ENCODE peak calls at places on chromosome 13, in six cellular contexts. N is tibial artery, A is GM20000, E is HFF-Myc, S is dorsolateral prefrontal cortex, G is Caco-2. Z is an unnamed sample.

GRCh38 chr13:60519496-60519895 is 122.5 kb downstream of the TDRD3 start:
- DNase-seq in N (no peak), A (no peak), E (no peak), S (no peak), G (no peak), Z (no peak)

GRCh38 chr13:48138270-48138669 is 43.4 kb upstream of the MED4 start:
- DNase-seq in N (no peak), A (no peak), E (no peak), S (no peak), G (no peak), Z (no peak)

GRCh38 chr13:51814825-51815650 is 11.1 kb upstream of the DHRS12 start:
- DNase-seq in N (no peak), A (peak), E (no peak), S (peak), G (peak), Z (peak)

GRCh38 chr13:77360032-77360431 is 33.1 kb upstream of the MYCBP2 start:
- DNase-seq in N (no peak), A (no peak), E (no peak), S (no peak), G (no peak), Z (no peak)

GRCh38 chr13:38830442-38831045 is 143.7 kb downstream of the FREM2 start:
- DNase-seq in N (no peak), A (no peak), E (no peak), S (no peak), G (no peak), Z (no peak)

GRCh38 chr13:106471957-106472543 is 63.4 kb downstream of the EFNB2 start:
- DNase-seq in N (no peak), A (no peak), E (peak), S (no peak), G (peak), Z (no peak)

GRCh38 chr13:113458218-113459065 is 5.2 kb upstream of the ADPRHL1 start:
- DNase-seq in N (no peak), A (no peak), E (no peak), S (no peak), G (no peak), Z (no peak)

GRCh38 chr13:30510091-30510490 is 44.4 kb upstream of the HMGB1 start:
- DNase-seq in N (no peak), A (no peak), E (no peak), S (no peak), G (no peak), Z (no peak)

GRCh38 chr13:42474954-42475353 is 99.0 kb upstream of the TNFSF11 start:
- DNase-seq in N (no peak), A (no peak), E (no peak), S (no peak), G (no peak), Z (no peak)

DNA sequence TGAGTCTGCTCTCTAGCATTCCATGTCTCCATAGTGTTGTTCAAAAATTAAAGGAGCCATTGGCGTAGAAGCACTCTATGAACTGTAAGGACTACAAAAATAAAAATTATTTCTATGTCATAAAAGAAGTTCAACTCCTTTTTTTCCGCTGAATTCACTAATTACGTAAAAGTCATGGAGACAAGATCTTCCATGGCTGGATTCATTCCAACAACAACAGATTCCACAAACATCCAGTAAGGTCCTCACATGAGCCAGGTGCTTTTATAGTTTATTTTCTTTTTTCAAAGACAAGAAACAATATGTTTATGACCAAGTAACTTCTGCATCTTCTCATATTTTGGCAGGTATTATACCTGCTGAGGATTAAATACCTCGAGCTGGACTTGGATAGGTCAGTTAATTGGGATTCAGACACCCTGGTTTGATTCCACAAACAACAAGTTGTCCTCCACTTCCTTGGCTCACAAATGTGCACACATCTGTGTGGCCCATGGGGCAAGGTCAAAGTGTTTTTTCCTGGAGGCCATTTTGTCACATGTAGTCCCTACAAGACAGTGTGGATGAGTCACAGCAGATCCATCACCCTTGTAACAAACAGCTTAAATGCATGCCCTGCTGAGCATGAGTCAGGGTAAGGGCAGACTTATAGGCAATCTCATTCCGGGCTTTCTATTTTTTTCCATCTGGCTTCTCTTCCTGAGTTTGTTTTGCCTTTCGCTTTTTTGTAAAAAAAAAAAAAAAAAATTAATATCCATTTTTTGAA is 475.6 kb downstream of the COG6 start:
- DNase-seq in N (no peak), A (no peak), E (no peak), S (no peak), G (no peak), Z (no peak)
- TF ChIP-seq CTCF in N (no peak), A (no peak), E (no peak), S (no peak), G (no peak), Z (no peak)

DNA sequence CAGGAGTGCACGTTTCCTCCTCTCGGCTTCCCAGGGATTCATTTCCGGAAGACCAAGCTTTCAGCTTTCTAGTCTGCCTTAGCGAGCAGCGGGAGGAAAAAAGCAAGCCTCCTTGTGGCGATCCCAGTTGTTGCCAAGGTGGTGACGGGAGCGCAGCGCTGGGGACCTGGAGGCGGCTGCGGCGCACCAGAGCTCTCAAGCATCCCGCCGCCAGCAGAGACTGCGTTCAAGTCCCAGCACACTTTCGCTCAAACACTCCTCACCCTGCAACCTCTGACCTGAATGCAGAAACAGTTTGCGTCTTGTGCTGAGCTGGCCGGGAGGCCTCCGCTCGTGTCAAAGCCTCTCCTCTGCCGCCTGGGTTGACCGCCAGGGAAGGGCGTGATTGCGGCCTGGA is 4.9 kb downstream of the GSX1 start:
- DNase-seq in N (no peak), A (no peak), E (no peak), S (no peak), G (no peak), Z (peak)
- TF ChIP-seq CTCF in N (no peak), A (no peak), E (no peak), S (no peak), G (no peak), Z (peak)

DNA sequence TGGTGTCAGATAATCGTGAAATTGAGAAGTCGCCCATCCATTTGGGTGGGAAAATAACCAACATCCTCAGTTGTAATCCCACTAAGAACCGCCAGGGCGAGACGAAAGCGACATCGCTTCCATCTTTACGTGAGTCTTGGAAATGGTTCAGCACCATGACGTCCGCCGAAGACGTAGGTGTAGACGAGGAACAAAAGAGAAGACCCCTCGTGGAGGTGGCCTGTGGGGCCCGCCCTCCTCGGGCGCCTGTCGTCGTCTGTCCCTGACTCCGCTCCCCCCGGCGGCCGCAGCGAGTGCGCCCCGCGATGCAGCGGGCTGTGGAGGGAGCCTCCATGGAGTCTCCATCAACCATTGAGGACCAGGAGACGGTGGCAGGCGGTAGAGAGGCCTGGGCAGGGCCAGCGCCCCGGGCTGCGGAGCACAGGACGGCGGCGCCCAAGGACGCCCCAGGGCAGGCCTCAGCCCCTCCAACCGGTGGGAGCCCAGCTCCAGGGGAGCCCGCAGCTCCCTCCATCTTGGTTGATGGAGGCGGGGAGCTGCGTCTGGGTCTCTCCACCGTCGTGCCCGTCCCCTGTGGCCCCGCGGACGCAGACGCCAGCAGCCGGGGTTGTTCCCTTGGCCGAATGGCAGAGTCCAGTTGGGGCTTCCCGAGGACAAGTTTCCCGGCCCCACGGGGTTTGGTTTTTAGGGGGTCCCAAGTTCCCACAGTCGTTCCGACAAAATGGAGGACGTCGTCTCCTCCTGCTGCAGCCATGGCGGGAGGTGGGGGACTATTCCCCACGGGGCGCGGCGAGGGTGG is 1.0 kb upstream of the ZMYM2 start:
- DNase-seq in N (peak), A (peak), E (peak), S (peak), G (peak), Z (peak)
- TF ChIP-seq CTCF in N (peak), A (peak), E (peak), S (peak), G (peak), Z (peak)

DNA sequence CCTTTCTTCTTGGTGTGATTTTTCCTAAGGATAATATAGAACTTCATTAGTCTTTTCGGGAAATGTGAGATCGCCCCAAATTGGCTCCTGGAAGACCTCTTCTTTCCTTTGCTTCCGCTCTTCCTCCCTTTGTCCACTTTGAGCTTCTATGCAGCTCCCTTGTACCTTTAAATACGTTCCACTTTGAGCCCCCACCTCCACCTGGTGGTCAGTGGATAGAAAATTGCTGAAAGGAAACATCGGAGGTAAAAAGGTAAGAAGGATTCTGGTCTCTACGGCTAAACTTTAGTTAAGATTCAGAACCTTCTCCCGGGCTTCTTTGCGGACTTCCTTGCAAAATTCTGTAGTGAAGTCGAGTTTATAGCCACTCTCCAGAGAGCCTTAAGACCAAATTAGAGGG is 55.0 kb upstream of the TM9SF2 start:
- DNase-seq in N (no peak), A (no peak), E (no peak), S (no peak), G (no peak), Z (no peak)
- TF ChIP-seq CTCF in N (no peak), A (no peak), E (no peak), S (no peak), G (no peak), Z (peak)